ENCODE peak calls at places on chromosomes 5 and 9, in four cellular contexts. Q is K562, E is endothelial cell of umbilical vein, W is keratinocyte. G is an unnamed sample.
A peak's percentile ranks its signal among the peaks of the same experiment; 100 is the strongest.

GRCh38 chr5:132962429-132962928 is 955 bp downstream of the AFF4 start:
- DNase-seq in Q (peak; percentile 55), E (peak; percentile 84), W (no peak), G (peak; percentile 76)

GRCh38 chr5:132485641-132486317 is 4.8 kb downstream of the IRF1 start:
- DNase-seq in Q (no peak), E (no peak), W (no peak), G (no peak)

GRCh38 chr9:91659529-91660294 is 236.1 kb upstream of the NFIL3 start:
- DNase-seq in Q (peak; percentile 42), E (no peak), W (no peak), G (peak; percentile 55)

GRCh38 chr5:177434437-177434836 is 8.0 kb downstream of the GRK6 start:
- DNase-seq in Q (no peak), E (no peak), W (no peak), G (no peak)

GRCh38 chr9:21031091-21031817 is at the start of gene HACD4:
- DNase-seq in Q (no peak), E (peak; percentile 13), W (no peak), G (peak; percentile 12)

GRCh38 chr9:127398715-127399400 is 1.9 kb downstream of the SLC2A8 start:
- DNase-seq in Q (no peak), E (no peak), W (no peak), G (no peak)

GRCh38 chr9:95778957-95779356 is 96.5 kb upstream of the ERCC6L2 start:
- DNase-seq in Q (no peak), E (no peak), W (no peak), G (peak; percentile 93)

GRCh38 chr5:148805323-148806290 is 20.8 kb upstream of the ADRB2 start:
- DNase-seq in Q (peak; percentile 71), E (peak; percentile 77), W (no peak), G (peak; percentile 64)

GRCh38 chr5:137141779-137142178 is 357.3 kb downstream of the SPOCK1 start:
- DNase-seq in Q (no peak), E (no peak), W (no peak), G (no peak)

GRCh38 chr5:145531038-145531734 is 304.0 kb downstream of the PRELID2 start:
- DNase-seq in Q (no peak), E (peak; percentile 95), W (peak; percentile 11), G (peak; percentile 83)

GRCh38 chr9:120820095-120820494 is 22.6 kb downstream of the PSMD5 start:
- DNase-seq in Q (no peak), E (no peak), W (no peak), G (no peak)

GRCh38 chr5:163373401-163374066 is 63.9 kb upstream of the CCNG1 start:
- DNase-seq in Q (no peak), E (no peak), W (no peak), G (no peak)

GRCh38 chr9:99114846-99115500 is 10.1 kb downstream of the TGFBR1 start:
- DNase-seq in Q (no peak), E (no peak), W (no peak), G (no peak)

GRCh38 chr5:142421158-142421617 is 96.4 kb upstream of the SPRY4 start:
- DNase-seq in Q (no peak), E (peak; percentile 39), W (no peak), G (no peak)
- H3K9me1 ChIP-seq in Q (no peaks in the 10 kb centered on the region), E (no peaks in the 10 kb centered on the region), W (no peaks in the 10 kb centered on the region), G (peaks cover 3% of the 10 kb centered on the region)

GRCh38 chr5:2779459-2779858 is 28.0 kb upstream of the IRX2 start:
- DNase-seq in Q (no peak), E (no peak), W (no peak), G (no peak)
- H3K9me1 ChIP-seq in Q (no peaks in the 10 kb centered on the region), E (no peaks in the 10 kb centered on the region), W (no peaks in the 10 kb centered on the region), G (no peaks in the 10 kb centered on the region)

GRCh38 chr5:107449369-107449768 is 221.4 kb downstream of the EFNA5 start:
- DNase-seq in Q (no peak), E (peak; percentile 53), W (no peak), G (no peak)

GRCh38 chr5:107450531-107450930 is 220.2 kb downstream of the EFNA5 start:
- DNase-seq in Q (no peak), E (no peak), W (no peak), G (no peak)

GRCh38 chr5:107446972-107447371 is 223.8 kb downstream of the EFNA5 start:
- DNase-seq in Q (no peak), E (no peak), W (no peak), G (no peak)

GRCh38 chr5:107447587-107447986 is 223.2 kb downstream of the EFNA5 start:
- DNase-seq in Q (no peak), E (no peak), W (no peak), G (no peak)

DNA sequence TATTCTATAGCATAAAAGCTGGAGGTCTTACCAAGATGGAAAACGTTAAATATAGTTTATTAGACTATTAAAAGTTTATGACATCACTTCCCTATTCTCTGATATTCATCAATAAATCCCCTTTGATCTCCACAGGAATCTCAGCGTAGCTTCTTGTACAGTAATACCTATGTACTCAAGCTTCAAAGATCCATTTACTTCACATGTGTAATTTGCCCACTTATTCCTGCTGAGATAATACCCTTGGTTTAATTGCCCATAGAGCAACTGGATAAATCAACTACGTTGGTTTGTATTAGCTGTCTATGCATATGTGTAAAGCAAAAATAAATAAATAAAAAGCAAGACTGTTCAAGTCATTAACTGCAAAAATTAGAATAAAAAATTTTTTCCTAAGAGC is 219.7 kb downstream of the EFNA5 start:
- DNase-seq in Q (no peak), E (no peak), W (no peak), G (no peak)
- H3K9me1 ChIP-seq in Q (no peaks in the 10 kb centered on the region), E (no peaks in the 10 kb centered on the region), W (no peaks in the 10 kb centered on the region), G (peaks cover 3% of the 10 kb centered on the region)

GRCh38 chr9:113658565-113658935 is 195.0 kb downstream of the RGS3 start:
- DNase-seq in Q (no peak), E (no peak), W (no peak), G (no peak)
- H3K9me1 ChIP-seq in Q (no peaks in the 10 kb centered on the region), E (no peaks in the 10 kb centered on the region), W (no peaks in the 10 kb centered on the region), G (peaks cover 4% of the 10 kb centered on the region)

GRCh38 chr9:97561501-97561900 is 60.0 kb downstream of the TMOD1 start:
- DNase-seq in Q (no peak), E (no peak), W (no peak), G (no peak)
- H3K9me1 ChIP-seq in Q (no peaks in the 10 kb centered on the region), E (no peaks in the 10 kb centered on the region), W (no peaks in the 10 kb centered on the region), G (peaks cover 4% of the 10 kb centered on the region)

GRCh38 chr9:9631302-9631701 is 981.5 kb downstream of the PTPRD start:
- DNase-seq in Q (no peak), E (no peak), W (no peak), G (no peak)
- H3K9me1 ChIP-seq in Q (no peaks in the 10 kb centered on the region), E (no peaks in the 10 kb centered on the region), W (no peaks in the 10 kb centered on the region), G (no peaks in the 10 kb centered on the region)

G was measured in IMR-90.